ENCODE peak calls at places on chromosomes 1 and 21, in seven cellular contexts. C, Z, A, L, B, R and Q are unnamed samples. For H3K4me1, the result is how much of the 10 kb centered on the place peaks cover.

GRCh38 chr1:7967206-7967605 is 5.7 kb downstream of the PARK7 start:
- DNase-seq in C (no peak), Z (no peak), A (no peak), L (no peak), B (no peak), R (no peak), Q (no peak)

GRCh38 chr1:9350011-9350907 is 57.6 kb downstream of the SPSB1 start:
- DNase-seq in C (no peak), Z (no peak), A (no peak), L (no peak), B (no peak), R (no peak), Q (peak)

GRCh38 chr1:102178483-102178882 is 181.8 kb upstream of the OLFM3 start:
- DNase-seq in C (no peak), Z (no peak), A (no peak), L (no peak), B (no peak), R (no peak), Q (no peak)

GRCh38 chr1:246005067-246005466 is 502.0 kb downstream of the SMYD3 start:
- DNase-seq in C (no peak), Z (no peak), A (no peak), L (no peak), B (no peak), R (no peak), Q (peak)

GRCh38 chr1:68120136-68120791 is 69.8 kb upstream of the DIRAS3 start:
- DNase-seq in C (peak), Z (peak), A (peak), L (peak), B (peak), R (peak), Q (peak)

GRCh38 chr21:41451753-41452676 is 26.0 kb downstream of the MX1 start:
- DNase-seq in C (no peak), Z (no peak), A (no peak), L (peak), B (no peak), R (no peak), Q (no peak)

GRCh38 chr1:7884757-7885156 is 31.9 kb upstream of the UTS2 start:
- DNase-seq in C (no peak), Z (no peak), A (no peak), L (no peak), B (no peak), R (no peak), Q (no peak)

GRCh38 chr1:25247829-25248754 is 838 bp upstream of the RSRP1 start:
- DNase-seq in C (no peak), Z (no peak), A (no peak), L (no peak), B (no peak), R (no peak), Q (no peak)

GRCh38 chr1:53343831-53344668 is 16.2 kb upstream of the LRP8 start:
- DNase-seq in C (peak), Z (no peak), A (no peak), L (no peak), B (no peak), R (no peak), Q (peak)

GRCh38 chr1:155105604-155106011 is 22.1 kb upstream of the EFNA1 start:
- DNase-seq in C (no peak), Z (peak), A (no peak), L (peak), B (no peak), R (no peak), Q (no peak)

GRCh38 chr1:153792631-153793041 is 17.4 kb downstream of the SLC27A3 start:
- DNase-seq in C (no peak), Z (no peak), A (no peak), L (no peak), B (no peak), R (no peak), Q (no peak)

GRCh38 chr1:154760469-154760933 is 109.6 kb downstream of the KCNN3 start:
- DNase-seq in C (peak), Z (peak), A (peak), L (peak), B (peak), R (peak), Q (no peak)

GRCh38 chr1:214476958-214477870 is 74.2 kb downstream of the PTPN14 start:
- DNase-seq in C (no peak), Z (no peak), A (no peak), L (no peak), B (no peak), R (no peak), Q (peak)

GRCh38 chr1:181113061-181113695 is 24.7 kb downstream of the IER5 start:
- DNase-seq in C (no peak), Z (no peak), A (no peak), L (no peak), B (peak), R (peak), Q (peak)

GRCh38 chr1:162605225-162605927 is 26.9 kb upstream of the DDR2 start:
- DNase-seq in C (no peak), Z (no peak), A (no peak), L (no peak), B (no peak), R (no peak), Q (peak)

GRCh38 chr1:219716611-219717114 is 103.8 kb upstream of the ZC3H11B start:
- DNase-seq in C (no peak), Z (no peak), A (no peak), L (no peak), B (no peak), R (no peak), Q (no peak)

GRCh38 chr1:34806396-34806795 is 13.6 kb downstream of the GJA4 start:
- DNase-seq in C (no peak), Z (no peak), A (no peak), L (no peak), B (no peak), R (no peak), Q (peak)

GRCh38 chr1:1541956-1542765 is 1.7 kb upstream of the TMEM240 start:
- DNase-seq in C (peak), Z (no peak), A (no peak), L (no peak), B (no peak), R (no peak), Q (no peak)

GRCh38 chr1:9436258-9436657 is 103.0 kb upstream of the SLC25A33 start:
- DNase-seq in C (no peak), Z (no peak), A (no peak), L (no peak), B (peak), R (no peak), Q (no peak)

GRCh38 chr1:32137111-32137510 is 29.3 kb downstream of the KPNA6 start:
- DNase-seq in C (no peak), Z (no peak), A (no peak), L (no peak), B (no peak), R (no peak), Q (no peak)
- TF ChIP-seq POLR2A in C (no peak), Z (no peak), A (no peak), L (no peak), B (no peak), R (no peak), Q (no peak)

GRCh38 chr1:234533975-234534876 is 55.2 kb upstream of the TARBP1 start:
- DNase-seq in C (peak), Z (peak), A (peak), L (peak), B (no peak), R (no peak), Q (peak)
- H3K4me1 ChIP-seq in C (half or more), Z (half or more), A (under half), L (half or more), B (half or more), R (under half), Q (under half)

GRCh38 chr1:15835741-15836510 is 11.6 kb upstream of the SPEN start:
- DNase-seq in C (peak), Z (peak), A (peak), L (peak), B (peak), R (peak), Q (peak)

GRCh38 chr1:15833069-15833679 is 14.3 kb upstream of the SPEN start:
- DNase-seq in C (no peak), Z (peak), A (peak), L (peak), B (no peak), R (no peak), Q (no peak)

GRCh38 chr1:15833842-15834405 is 13.6 kb upstream of the SPEN start:
- DNase-seq in C (no peak), Z (no peak), A (no peak), L (no peak), B (no peak), R (no peak), Q (no peak)

GRCh38 chr1:15835205-15835740 is 12.2 kb upstream of the SPEN start:
- DNase-seq in C (no peak), Z (no peak), A (no peak), L (peak), B (peak), R (no peak), Q (no peak)

DNA sequence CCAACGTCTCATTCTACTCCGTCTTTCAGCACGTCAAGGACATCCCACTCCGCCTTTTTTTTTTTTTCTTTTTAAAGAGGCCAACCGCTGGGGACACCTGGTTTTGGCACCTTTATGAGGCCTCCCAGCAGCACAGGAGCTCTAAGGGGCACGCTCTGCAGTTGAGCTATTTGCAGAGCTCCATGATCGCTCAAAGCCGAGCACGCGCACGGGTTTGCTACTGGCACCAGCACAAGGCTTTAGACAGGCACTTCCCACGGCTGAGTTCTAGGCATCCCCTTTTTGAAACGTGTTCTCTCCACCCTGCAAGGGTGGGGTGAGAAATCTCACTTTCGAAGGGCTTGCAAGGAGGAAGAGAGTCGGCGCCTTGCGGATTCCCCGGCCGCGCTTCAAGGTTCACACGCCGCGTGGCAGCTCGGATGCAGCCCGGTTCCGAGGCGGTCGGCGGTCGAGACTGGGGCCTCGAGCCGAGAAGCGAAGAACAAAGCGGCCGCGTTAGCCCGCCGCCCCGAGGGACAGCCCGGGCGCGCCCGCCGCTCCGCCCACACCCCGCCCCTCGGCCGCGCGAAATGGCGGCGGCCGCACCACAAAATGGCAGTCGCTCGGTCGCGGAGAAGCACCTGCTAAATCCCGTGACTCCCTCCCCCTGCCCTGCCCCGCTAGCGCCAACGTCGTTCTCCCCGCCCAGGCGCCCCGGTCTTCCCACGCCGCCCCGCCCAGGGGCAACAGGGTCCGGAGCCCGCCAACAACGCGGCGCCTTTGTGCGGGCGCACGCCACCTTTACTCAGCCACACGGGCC is 12.9 kb upstream of the SPEN start:
- DNase-seq in C (peak), Z (peak), A (peak), L (peak), B (peak), R (peak), Q (peak)
- TF ChIP-seq POLR2A in C (peak), Z (peak), A (peak), L (peak), B (peak), R (peak), Q (peak)

GRCh38 chr1:26740958-26741357 is 45.1 kb downstream of the ARID1A start:
- DNase-seq in C (no peak), Z (no peak), A (no peak), L (no peak), B (no peak), R (no peak), Q (no peak)

GRCh38 chr1:26744075-26744958 is 43.4 kb upstream of the PIGV start:
- DNase-seq in C (peak), Z (peak), A (peak), L (peak), B (peak), R (no peak), Q (peak)

GRCh38 chr1:26747048-26747447 is 40.7 kb upstream of the PIGV start:
- DNase-seq in C (no peak), Z (no peak), A (no peak), L (no peak), B (no peak), R (no peak), Q (no peak)

GRCh38 chr1:26745191-26745590 is 42.6 kb upstream of the PIGV start:
- DNase-seq in C (no peak), Z (no peak), A (no peak), L (no peak), B (no peak), R (no peak), Q (peak)

GRCh38 chr1:26743426-26744059 is 44.2 kb upstream of the PIGV start:
- DNase-seq in C (no peak), Z (no peak), A (no peak), L (no peak), B (no peak), R (no peak), Q (no peak)
- H3K4me1 ChIP-seq in C (half or more), Z (under half), A (under half), L (under half), B (under half), R (under half), Q (under half)

GRCh38 chr1:41494351-41495170 is 10.1 kb upstream of the EDN2 start:
- DNase-seq in C (no peak), Z (no peak), A (no peak), L (no peak), B (no peak), R (no peak), Q (no peak)

GRCh38 chr1:41495171-41495948 is 10.9 kb upstream of the EDN2 start:
- DNase-seq in C (no peak), Z (no peak), A (peak), L (no peak), B (peak), R (no peak), Q (peak)

GRCh38 chr1:41497056-41497440 is 12.6 kb upstream of the EDN2 start:
- DNase-seq in C (no peak), Z (no peak), A (peak), L (no peak), B (no peak), R (no peak), Q (no peak)

GRCh38 chr1:41497631-41498030 is 13.1 kb upstream of the EDN2 start:
- DNase-seq in C (no peak), Z (no peak), A (no peak), L (no peak), B (no peak), R (no peak), Q (no peak)

GRCh38 chr1:41496080-41497055 is 11.9 kb upstream of the EDN2 start:
- DNase-seq in C (peak), Z (peak), A (peak), L (peak), B (peak), R (no peak), Q (peak)
- TF ChIP-seq POLR2A in C (no peak), Z (peak), A (peak), L (peak), B (no peak), R (no peak), Q (no peak)

GRCh38 chr21:26125433-26126167 is 45.0 kb downstream of the APP start:
- DNase-seq in C (no peak), Z (no peak), A (no peak), L (no peak), B (no peak), R (no peak), Q (peak)
- H3K4me1 ChIP-seq in C (half or more), Z (under half), A (under half), L (under half), B (under half), R (half or more), Q (under half)

GRCh38 chr1:89734437-89734836 is 86.4 kb upstream of the LRRC8D start:
- DNase-seq in C (no peak), Z (no peak), A (no peak), L (no peak), B (no peak), R (no peak), Q (no peak)

GRCh38 chr1:89735449-89735848 is 85.4 kb upstream of the LRRC8D start:
- DNase-seq in C (no peak), Z (no peak), A (no peak), L (no peak), B (no peak), R (no peak), Q (no peak)

GRCh38 chr1:89728381-89728780 is 92.5 kb upstream of the LRRC8D start:
- DNase-seq in C (no peak), Z (no peak), A (no peak), L (no peak), B (no peak), R (no peak), Q (no peak)

GRCh38 chr1:89733748-89734147 is 87.1 kb upstream of the LRRC8D start:
- DNase-seq in C (no peak), Z (no peak), A (no peak), L (no peak), B (no peak), R (no peak), Q (no peak)

DNA sequence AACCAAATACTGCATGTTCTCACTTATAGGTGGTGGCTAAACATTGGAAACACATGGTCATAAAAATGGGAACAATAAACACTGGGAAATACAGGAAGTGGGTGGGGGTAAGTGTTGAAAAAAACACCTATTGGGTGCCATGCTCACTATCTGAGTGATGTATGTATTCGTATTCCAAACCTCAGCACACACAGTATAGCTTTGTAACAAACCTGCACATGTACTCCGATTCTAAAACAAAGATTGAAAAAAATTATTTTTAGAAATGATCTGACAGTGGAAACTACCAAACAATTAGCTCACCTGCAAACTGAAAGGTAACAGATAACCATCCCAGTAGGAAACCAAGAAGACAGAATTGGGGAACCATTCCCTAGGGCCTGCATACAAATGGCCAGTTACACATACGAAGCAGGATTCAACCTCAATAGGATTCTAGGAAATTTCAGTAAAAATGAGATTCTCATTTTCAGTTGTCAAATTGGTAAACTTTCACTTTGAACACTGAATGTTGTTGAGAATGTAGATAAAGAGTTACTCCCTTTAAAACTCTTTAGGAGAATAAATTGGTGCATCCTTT is 88.1 kb upstream of the LRRC8D start:
- DNase-seq in C (no peak), Z (no peak), A (no peak), L (no peak), B (no peak), R (no peak), Q (no peak)
- TF ChIP-seq POLR2A in C (no peak), Z (no peak), A (no peak), L (no peak), B (no peak), R (no peak), Q (no peak)

GRCh38 chr1:10734900-10735602 is 61.4 kb downstream of the CASZ1 start:
- DNase-seq in C (no peak), Z (no peak), A (no peak), L (no peak), B (no peak), R (no peak), Q (no peak)
- H3K4me1 ChIP-seq in C (under half), Z (under half), A (under half), L (under half), B (under half), R (under half), Q (under half)

GRCh38 chr1:149883598-149884247 is 15.6 kb upstream of the BOLA1 start:
- DNase-seq in C (no peak), Z (no peak), A (no peak), L (no peak), B (no peak), R (no peak), Q (no peak)
- TF ChIP-seq POLR2A in C (peak), Z (no peak), A (no peak), L (peak), B (no peak), R (no peak), Q (no peak)

DNA sequence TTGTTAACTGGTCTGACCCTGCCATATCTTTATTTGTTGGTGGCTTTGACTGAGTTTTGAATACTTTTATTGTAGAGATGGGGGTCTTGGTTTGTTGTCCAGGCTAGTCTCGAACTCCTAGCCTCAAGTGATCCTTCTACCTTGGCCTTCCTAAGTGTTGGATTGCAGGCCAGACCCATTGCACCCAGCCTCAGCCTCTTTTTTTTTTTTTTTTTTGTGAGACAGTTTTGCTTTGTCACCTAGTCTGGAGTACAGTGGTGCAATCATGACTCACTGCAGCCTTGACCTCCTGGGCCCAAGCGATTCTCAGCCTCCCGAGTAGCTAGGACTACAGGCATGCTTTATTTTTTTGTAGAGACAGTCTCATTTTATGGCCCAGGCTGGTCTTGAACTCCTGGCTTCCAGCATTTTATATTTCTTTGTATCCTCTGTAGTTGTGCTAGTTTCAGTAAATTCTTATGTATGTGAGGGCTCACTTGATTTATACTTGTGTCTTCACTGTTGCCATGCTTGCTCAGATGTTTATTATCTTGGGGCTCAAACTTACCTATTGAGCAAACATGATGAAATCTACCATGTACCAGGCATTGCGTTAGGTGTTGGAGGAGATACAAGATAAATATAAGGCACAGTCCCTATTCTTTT is 24.1 kb downstream of the THRAP3 start:
- DNase-seq in C (peak), Z (peak), A (peak), L (peak), B (peak), R (peak), Q (peak)
- H3K4me1 ChIP-seq in C (half or more), Z (under half), A (under half), L (under half), B (half or more), R (half or more), Q (under half)